ENCODE peak calls at places on chromosomes 5 and 9, in nine cellular contexts. I, W, S, H, C, X, V, B and L are unnamed samples.
A peak's percentile ranks its signal among the peaks of the same experiment; 100 is the strongest.

GRCh38 chr5:157511656-157512644 is 51.9 kb downstream of the NIPAL4 start:
- DNase-seq in V (peak; percentile 98), I (no peak), C (peak; percentile 13), H (peak; percentile 86), B (peak; percentile 85), W (peak; percentile 97), S (peak; percentile 98), X (peak; percentile 66), L (peak; percentile 99)

GRCh38 chr9:113511047-113511521 is 47.6 kb downstream of the RGS3 start:
- DNase-seq in V (no peak), B (no peak), H (no peak), C (no peak), X (no peak), S (no peak), I (no peak), W (no peak), L (no peak)

GRCh38 chr9:136512651-136513066 is 29.8 kb upstream of the SEC16A start:
- DNase-seq in W (no peak), B (no peak), H (no peak), I (peak; percentile 54), C (no peak), X (no peak), S (no peak), V (peak; percentile 54), L (no peak)

GRCh38 chr5:91225848-91226686 is 157.1 kb downstream of the ARRDC3 start:
- DNase-seq in H (peak; percentile 59), V (no peak), S (peak; percentile 15), B (no peak), W (no peak), X (peak; percentile 59), I (peak; percentile 74), C (peak; percentile 61), L (peak; percentile 66)

GRCh38 chr5:54944364-54944763 is 41.0 kb downstream of the ESM1 start:
- DNase-seq in B (no peak), C (peak; percentile 18), I (no peak), H (peak; percentile 19), V (peak; percentile 75), W (peak; percentile 13), X (peak; percentile 12), S (peak; percentile 30), L (peak; percentile 40)

GRCh38 chr9:76905984-76906861 is at the start of gene PRUNE2:
- DNase-seq in C (peak; percentile 92), B (no peak), W (peak; percentile 84), I (peak; percentile 97), X (no peak), V (peak; percentile 66), H (peak; percentile 39), S (peak; percentile 92), L (peak; percentile 21)

GRCh38 chr9:79357620-79358019 is 214.1 kb upstream of the TLE4 start:
- DNase-seq in S (no peak), V (no peak), I (no peak), C (no peak), B (no peak), W (no peak), X (no peak), H (no peak), L (no peak)

GRCh38 chr5:104189909-104190308 is 627.3 kb upstream of the NUDT12 start:
- DNase-seq in C (no peak), H (no peak), B (no peak), V (peak; percentile 79), X (no peak), S (peak; percentile 86), I (no peak), W (peak; percentile 86), L (peak; percentile 81)

GRCh38 chr5:3326569-3327232 is 268.9 kb upstream of the IRX1 start:
- DNase-seq in X (no peak), H (no peak), I (no peak), V (no peak), W (no peak), S (no peak), B (no peak), C (no peak), L (no peak)

GRCh38 chr5:3330442-3330841 is 265.2 kb upstream of the IRX1 start:
- DNase-seq in B (no peak), S (no peak), H (no peak), X (no peak), V (no peak), I (no peak), W (no peak), C (no peak), L (no peak)

GRCh38 chr5:3331819-3332218 is 263.8 kb upstream of the IRX1 start:
- DNase-seq in C (no peak), X (no peak), I (no peak), V (no peak), B (no peak), H (no peak), W (no peak), S (no peak), L (no peak)

GRCh38 chr5:3325811-3326568 is 269.6 kb upstream of the IRX1 start:
- DNase-seq in B (no peak), V (no peak), C (no peak), H (no peak), I (no peak), S (no peak), X (no peak), W (no peak), L (no peak)

DNA sequence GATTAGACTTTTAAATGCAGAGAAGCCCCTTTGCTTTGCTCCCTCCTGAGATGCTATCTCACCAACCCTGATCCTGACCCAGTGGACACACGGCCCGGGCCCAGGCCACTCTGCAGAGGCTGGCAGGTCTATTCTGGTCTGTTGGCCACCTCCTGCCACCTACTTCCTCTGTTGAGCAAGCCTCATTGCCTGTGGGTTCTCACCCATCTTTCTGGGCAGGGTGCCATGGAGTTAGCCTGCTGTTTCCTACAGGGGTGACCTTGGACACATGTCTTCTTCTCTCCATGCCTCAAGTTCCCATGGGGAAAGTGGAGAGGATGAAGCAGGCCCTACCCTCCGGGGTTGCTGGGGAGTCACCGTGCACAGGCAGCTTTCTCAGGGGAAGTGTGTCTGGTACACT is 266.2 kb upstream of the IRX1 start:
- DNase-seq in W (no peak), S (no peak), V (no peak), B (no peak), I (no peak), X (no peak), C (no peak), H (no peak), L (no peak)
- H3K4me2 ChIP-seq in W (no peak overlapping the region), S (no peak overlapping the region), V (no peak overlapping the region), B (no peak overlapping the region), I (no peak overlapping the region), X (no peak overlapping the region), C (no peak overlapping the region), H (no peak overlapping the region), L (no peak overlapping the region)

GRCh38 chr9:99948482-99948881 is 42.0 kb downstream of the STX17 start:
- DNase-seq in I (no peak), H (no peak), X (no peak), S (no peak), B (no peak), V (no peak), W (no peak), C (no peak), L (no peak)

GRCh38 chr9:99948896-99949295 is 42.4 kb downstream of the STX17 start:
- DNase-seq in C (no peak), W (peak; percentile 3), I (no peak), S (peak; percentile 17), B (no peak), V (peak; percentile 92), H (no peak), X (no peak), L (peak; percentile 16)

DNA sequence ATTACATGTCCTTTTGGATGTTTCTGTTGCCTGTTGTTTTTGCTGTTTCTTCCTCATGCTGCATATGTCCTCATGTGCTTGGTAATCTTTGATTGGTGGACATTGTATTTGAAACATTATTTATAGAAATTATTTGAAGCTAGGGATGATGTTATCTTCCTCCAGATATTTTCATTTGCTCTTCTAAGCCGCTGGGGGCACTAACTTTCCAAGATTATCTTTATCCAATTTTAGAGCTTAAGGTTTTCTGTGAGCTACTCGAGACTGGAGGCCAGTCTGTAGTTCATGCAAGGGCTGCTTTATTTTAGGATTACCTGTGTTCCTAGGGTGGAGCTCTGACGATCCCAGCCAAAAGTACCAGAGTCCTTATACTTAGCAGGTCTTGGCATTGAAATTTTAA is 40.9 kb downstream of the STX17 start:
- DNase-seq in V (no peak), X (no peak), H (peak; percentile 7), S (no peak), B (no peak), C (no peak), I (no peak), W (no peak), L (no peak)
- TF ChIP-seq CTCF in V (no peak), X (no peak), H (no peak), S (no peak), B (no peak), C (peak; percentile 43), I (peak; percentile 52), W (peak; percentile 25), L (no peak)

GRCh38 chr9:18869725-18870124 is 163.3 kb downstream of the SAXO1 start:
- DNase-seq in C (no peak), I (no peak), W (no peak), H (no peak), X (no peak), S (no peak), B (no peak), V (no peak), L (no peak)

GRCh38 chr9:18864516-18864915 is 168.5 kb downstream of the SAXO1 start:
- DNase-seq in S (no peak), X (no peak), H (no peak), I (no peak), C (no peak), B (no peak), V (no peak), W (no peak), L (no peak)

GRCh38 chr9:18861599-18862546 is 171.1 kb downstream of the SAXO1 start:
- DNase-seq in S (peak; percentile 77), W (peak; percentile 72), I (peak; percentile 49), V (peak; percentile 40), B (no peak), X (no peak), C (peak; percentile 36), H (no peak), L (no peak)

GRCh38 chr9:18865542-18865941 is 167.5 kb downstream of the SAXO1 start:
- DNase-seq in W (peak; percentile 59), I (no peak), V (no peak), H (no peak), B (no peak), C (no peak), X (no peak), S (peak; percentile 70), L (no peak)

DNA sequence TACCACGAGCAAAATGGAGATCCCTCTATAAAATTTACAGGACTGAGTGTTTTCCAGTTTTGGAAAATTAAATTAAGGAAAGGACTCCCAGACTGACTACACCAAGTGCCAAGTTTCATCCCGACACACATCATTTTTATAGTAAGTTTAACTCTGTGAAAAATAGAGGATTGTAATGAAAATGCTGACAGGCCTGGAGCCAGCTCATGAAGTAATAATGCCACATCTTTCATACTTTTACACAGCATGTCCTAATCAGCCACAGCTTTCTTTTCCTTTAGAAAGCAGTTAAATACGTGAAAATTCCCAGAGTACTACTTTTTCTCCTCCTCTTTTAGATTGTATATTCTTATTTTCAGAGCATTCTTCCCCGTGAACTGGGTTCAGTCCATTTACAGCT is 169.2 kb downstream of the SAXO1 start:
- DNase-seq in H (no peak), S (no peak), V (no peak), C (no peak), B (no peak), X (no peak), W (no peak), I (no peak), L (no peak)
- H3K4me2 ChIP-seq in H (no peak overlapping the region), S (no peak overlapping the region), V (no peak overlapping the region), C (no peak overlapping the region), B (no peak overlapping the region), X (no peak overlapping the region), W (no peak overlapping the region), I (no peak overlapping the region), L (no peak overlapping the region)

DNA sequence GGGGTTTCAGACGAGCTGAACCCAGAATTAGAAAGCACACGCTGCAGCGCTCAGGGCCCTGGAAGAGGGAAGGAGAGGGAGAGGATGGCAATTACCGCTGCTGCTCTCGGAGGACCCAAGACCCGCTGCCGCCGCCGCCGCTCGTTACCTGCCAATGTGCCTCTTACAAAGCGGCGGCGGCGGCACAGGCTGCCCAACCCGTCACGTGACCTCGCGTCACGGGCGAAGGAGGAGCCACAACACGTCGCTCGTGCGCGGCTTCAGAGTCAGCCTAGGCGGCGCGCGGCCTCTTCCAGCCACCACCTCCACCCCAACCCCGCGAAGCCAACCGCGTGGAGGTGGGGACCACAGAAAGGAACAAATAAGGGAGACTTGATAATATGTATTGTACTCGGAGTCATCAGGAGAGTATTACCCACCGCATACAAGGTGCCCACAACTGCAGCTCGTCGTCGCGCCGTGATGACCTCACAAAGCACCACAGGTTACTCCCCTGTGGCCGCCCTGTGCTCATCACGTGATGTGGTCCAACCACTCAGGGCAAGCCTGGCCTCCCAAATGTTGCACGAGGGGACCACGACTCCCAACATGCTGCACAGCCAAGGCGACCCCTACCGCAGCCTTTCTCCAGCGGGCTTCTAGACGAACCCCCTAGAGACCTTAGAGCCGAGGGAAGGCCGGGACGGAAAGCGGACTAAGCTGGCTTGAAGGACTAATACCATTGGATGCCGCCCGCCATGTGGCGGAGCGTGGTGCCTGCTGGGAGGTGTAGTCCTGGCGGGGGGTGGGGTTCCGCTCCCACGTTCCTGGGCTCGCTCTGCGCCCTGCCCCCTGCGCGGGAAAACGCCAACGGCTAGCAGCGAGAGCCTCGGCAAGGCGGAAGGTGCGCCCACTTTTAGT is at the start of gene UBAP2:
- DNase-seq in I (peak; percentile 98), X (peak; percentile 97), S (peak; percentile 98), H (peak; percentile 99), B (peak; percentile 81), V (peak; percentile 99), W (peak; percentile 96), C (peak; percentile 99), L (peak; percentile 89)
- TF ChIP-seq CTCF in I (no peak), X (no peak), S (no peak), H (no peak), B (no peak), V (no peak), W (no peak), C (no peak), L (no peak)